ENCODE peak calls at places on chromosomes 4 and X, in six cellular contexts. W is activated T-cell treated with anti-CD3 and anti-CD28 coated beads for 48 hours; S is H54; B is A549; I is COLO829; L is stimulated activated CD4-positive, alpha-beta T cell treated with anti-CD3 and anti-CD28 coated beads, TNF-alpha, amount 100 ng/mL, for 48 hours. G is an unnamed sample.

GRCh38 chrX:87489071-87489470 is 28.5 kb upstream of the KLHL4 start:
- DNase-seq in B (no peak), L (no peak), W (no peak), I (no peak), S (no peak), G (no peak)

GRCh38 chr4:76535603-76536380 is 100.8 kb downstream of the SHROOM3 start:
- DNase-seq in B (no peak), S (no peak), I (no peak), W (no peak), L (no peak), G (no peak)

GRCh38 chr4:38313175-38313574 is 350.8 kb upstream of the KLF3 start:
- DNase-seq in S (no peak), W (no peak), L (no peak), I (no peak), B (no peak), G (no peak)

GRCh38 chr4:187668683-187669082 is 326.9 kb upstream of the ZFP42 start:
- DNase-seq in I (peak), W (no peak), L (no peak), B (no peak), S (no peak), G (no peak)

GRCh38 chr4:142293536-142293935 is 552.6 kb downstream of the INPP4B start:
- DNase-seq in I (peak), S (no peak), L (no peak), W (no peak), B (no peak), G (no peak)

GRCh38 chrX:2501246-2502102 is 698 bp upstream of the DHRSX start:
- DNase-seq in S (no peak), L (no peak), W (no peak), I (no peak), B (no peak), G (no peak)

GRCh38 chr4:91958651-91959050 is 345.1 kb upstream of the GRID2 start:
- DNase-seq in L (no peak), W (no peak), S (no peak), I (no peak), B (no peak), G (no peak)

GRCh38 chrX:17590892-17591740 is 146.2 kb upstream of the SCML1 start:
- DNase-seq in S (no peak), W (peak), I (peak), L (peak), B (peak), G (no peak)

GRCh38 chr4:8304827-8305695 is 35.5 kb downstream of the HTRA3 start:
- DNase-seq in S (no peak), I (no peak), W (no peak), L (no peak), B (no peak), G (no peak)

GRCh38 chrX:39752820-39753219 is 344.9 kb downstream of the BCOR start:
- DNase-seq in I (no peak), L (no peak), B (no peak), S (no peak), W (no peak), G (no peak)

GRCh38 chr4:166459616-166460015 is 586.6 kb downstream of the TLL1 start:
- DNase-seq in L (no peak), S (no peak), I (no peak), W (no peak), B (no peak), G (no peak)

G was measured in stimulated activated effector memory CD8-positive, alpha-beta T cell treated with anti-CD3 and anti-CD28 coated beads, Interleukin-12 subunit alpha, Interleukin-12 subunit beta, amount 100 ng/mL, for 72 hours.